ENCODE peak calls at places on chromosomes 6 and 20, in five cellular contexts. U is fibroblast of lung, O is MM.1S, L is heart right ventricle, X is ovary. V is an unnamed sample. For H3K4me1, the result is how much of the 10 kb centered on the place peaks cover.

GRCh38 chr20:51447097-51447764 is 95.3 kb downstream of the NFATC2 start:
- DNase-seq in U (peak), O (no peak), L (no peak), X (peak), V (peak)

GRCh38 chr20:46111028-46111835 is 6.9 kb upstream of the CD40 start:
- DNase-seq in U (no peak), O (peak), L (no peak), X (no peak), V (peak)

GRCh38 chr20:24303393-24303792 is 166.0 kb upstream of the SYNDIG1 start:
- DNase-seq in U (no peak), O (peak), L (no peak), X (no peak), V (no peak)

GRCh38 chr20:38081575-38081974 is 48.0 kb downstream of the RPRD1B start:
- DNase-seq in U (no peak), O (no peak), L (no peak), X (no peak), V (no peak)

GRCh38 chr20:37565134-37565811 is 37.6 kb upstream of the BLCAP start:
- DNase-seq in U (no peak), O (no peak), L (no peak), X (no peak), V (no peak)

GRCh38 chr6:10535198-10535597 is 14.0 kb downstream of the GCNT2 start:
- DNase-seq in U (no peak), O (no peak), L (no peak), X (no peak), V (no peak)

GRCh38 chr6:19478992-19479391 is 358.2 kb upstream of the ID4 start:
- DNase-seq in U (peak), O (no peak), L (no peak), X (no peak), V (no peak)

GRCh38 chr20:15375836-15376235 is 1038.4 kb upstream of the FLRT3 start:
- DNase-seq in U (no peak), O (no peak), L (no peak), X (no peak), V (no peak)

GRCh38 chr6:36686668-36687513 is 8.4 kb downstream of the CDKN1A start:
- DNase-seq in U (no peak), O (no peak), L (no peak), X (no peak), V (no peak)

GRCh38 chr6:34412054-34412453 is 13.8 kb downstream of the RPS10 start:
- DNase-seq in U (peak), O (no peak), L (no peak), X (no peak), V (no peak)

GRCh38 chr6:127180421-127180820 is 62.0 kb downstream of the RSPO3 start:
- DNase-seq in U (peak), O (no peak), L (no peak), X (no peak), V (no peak)

GRCh38 chr6:70709826-70710225 is 42.1 kb downstream of the SMAP1 start:
- DNase-seq in U (peak), O (no peak), L (no peak), X (no peak), V (no peak)

GRCh38 chr6:93407186-93407585 is 12.2 kb downstream of the EPHA7 start:
- DNase-seq in U (peak), O (no peak), L (no peak), X (no peak), V (no peak)

DNA sequence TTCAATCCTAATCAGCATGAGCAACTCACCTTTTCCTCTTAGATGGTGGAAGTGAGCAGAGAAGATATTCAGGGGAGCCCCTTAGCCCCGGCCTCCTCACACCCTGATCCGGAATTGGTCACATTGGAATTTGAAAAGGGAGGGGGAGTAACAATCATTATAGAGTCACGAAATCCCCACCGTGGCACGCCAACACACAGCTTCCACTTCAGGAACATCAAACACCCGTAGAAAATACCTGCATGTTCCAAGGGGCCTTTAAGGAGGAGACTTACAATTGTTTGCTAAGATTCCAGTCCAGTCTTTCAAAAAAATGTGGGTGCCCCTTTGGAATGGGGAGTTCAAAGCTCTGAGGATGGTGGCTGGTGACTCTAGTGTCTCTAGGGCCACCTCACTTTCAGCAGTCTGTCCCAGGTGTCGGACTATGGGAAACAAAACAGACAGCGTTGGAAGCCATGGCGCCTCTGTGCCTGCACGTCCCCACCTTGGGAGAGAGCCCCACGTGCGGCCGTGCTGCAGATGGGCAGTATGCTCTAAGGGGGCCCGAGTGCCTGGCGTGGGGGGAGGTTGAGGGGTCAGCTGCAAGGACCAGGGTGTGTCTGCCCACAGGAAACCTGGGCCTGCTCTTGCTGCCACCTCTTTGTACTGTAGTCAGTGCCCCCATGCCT is 2.4 kb downstream of the CD93 start:
- DNase-seq in U (no peak), O (no peak), L (no peak), X (no peak), V (no peak)
- H3K4me1 ChIP-seq in U (under half), O (under half), L (half or more), X (under half), V (under half)

GRCh38 chr6:53530780-53531386 is 14.0 kb downstream of the GCLC start:
- DNase-seq in U (no peak), O (no peak), L (no peak), X (no peak), V (no peak)

GRCh38 chr6:53528107-53528506 is 16.8 kb downstream of the GCLC start:
- DNase-seq in U (no peak), O (no peak), L (no peak), X (no peak), V (no peak)

GRCh38 chr6:53527249-53527765 is 17.6 kb downstream of the GCLC start:
- DNase-seq in U (no peak), O (no peak), L (no peak), X (no peak), V (no peak)

GRCh38 chr6:53530346-53530745 is 14.6 kb downstream of the GCLC start:
- DNase-seq in U (peak), O (no peak), L (no peak), X (no peak), V (peak)

GRCh38 chr6:53529324-53530036 is 15.4 kb downstream of the GCLC start:
- DNase-seq in U (no peak), O (no peak), L (no peak), X (no peak), V (no peak)
- H3K4me1 ChIP-seq in U (under half), O (under half), L (half or more), X (under half), V (half or more)

GRCh38 chr6:167858086-167858591 is 31.4 kb downstream of the AFDN start:
- DNase-seq in U (peak), O (no peak), L (no peak), X (no peak), V (no peak)
- H3K4me1 ChIP-seq in U (under half), O (under half), L (half or more), X (under half), V (half or more)

GRCh38 chr6:21952367-21952766 is 344.5 kb downstream of the PRL start:
- DNase-seq in U (no peak), O (no peak), L (no peak), X (no peak), V (no peak)

GRCh38 chr6:21947751-21948386 is 349.0 kb downstream of the PRL start:
- DNase-seq in U (peak), O (no peak), L (no peak), X (no peak), V (no peak)

GRCh38 chr6:21946298-21946783 is 350.5 kb downstream of the PRL start:
- DNase-seq in U (peak), O (no peak), L (no peak), X (no peak), V (no peak)

GRCh38 chr6:21953831-21954801 is 342.7 kb downstream of the PRL start:
- DNase-seq in U (peak), O (no peak), L (no peak), X (no peak), V (peak)

DNA sequence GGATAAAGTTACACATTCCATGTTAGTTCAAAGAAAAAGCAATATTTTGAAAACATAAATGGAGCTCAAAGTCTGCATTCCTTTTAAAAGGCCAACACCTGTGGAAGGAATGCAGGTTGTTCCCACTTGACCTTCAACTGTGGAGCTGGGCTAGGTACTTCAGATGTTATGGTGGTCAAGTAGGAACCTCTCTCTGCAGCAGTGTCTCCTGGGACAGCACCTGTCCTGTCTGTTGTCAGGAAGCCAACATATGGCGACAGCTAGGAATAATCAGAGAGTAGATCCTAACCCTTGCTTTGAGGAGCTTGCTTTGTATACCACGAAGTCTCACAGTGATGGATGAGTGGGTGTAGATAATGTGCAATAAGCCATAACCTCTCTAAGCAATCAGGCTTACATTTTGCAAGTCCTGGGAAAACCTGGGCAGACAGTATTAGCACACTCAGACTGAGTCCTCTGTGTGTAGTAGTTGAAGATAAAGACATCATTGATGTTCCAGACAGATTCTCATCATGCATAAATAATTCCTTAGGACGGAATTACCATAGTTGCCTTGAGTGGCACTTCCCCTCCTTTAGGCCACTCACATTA is 347.5 kb downstream of the PRL start:
- DNase-seq in U (peak), O (no peak), L (no peak), X (no peak), V (no peak)
- H3K4me1 ChIP-seq in U (under half), O (under half), L (half or more), X (under half), V (under half)

GRCh38 chr6:111118816-111119215 is 31.5 kb downstream of the SLC16A10 start:
- DNase-seq in U (no peak), O (no peak), L (no peak), X (no peak), V (no peak)

GRCh38 chr6:111119550-111120329 is 32.4 kb downstream of the SLC16A10 start:
- DNase-seq in U (no peak), O (no peak), L (no peak), X (no peak), V (no peak)

GRCh38 chr6:111122458-111123286 is 35.4 kb downstream of the SLC16A10 start:
- DNase-seq in U (no peak), O (no peak), L (no peak), X (no peak), V (no peak)

GRCh38 chr6:111124406-111124805 is 37.1 kb downstream of the SLC16A10 start:
- DNase-seq in U (no peak), O (no peak), L (no peak), X (no peak), V (no peak)

GRCh38 chr6:111121789-111122350 is 34.6 kb downstream of the SLC16A10 start:
- DNase-seq in U (no peak), O (no peak), L (no peak), X (no peak), V (no peak)
- H3K4me1 ChIP-seq in U (under half), O (under half), L (under half), X (under half), V (under half)

DNA sequence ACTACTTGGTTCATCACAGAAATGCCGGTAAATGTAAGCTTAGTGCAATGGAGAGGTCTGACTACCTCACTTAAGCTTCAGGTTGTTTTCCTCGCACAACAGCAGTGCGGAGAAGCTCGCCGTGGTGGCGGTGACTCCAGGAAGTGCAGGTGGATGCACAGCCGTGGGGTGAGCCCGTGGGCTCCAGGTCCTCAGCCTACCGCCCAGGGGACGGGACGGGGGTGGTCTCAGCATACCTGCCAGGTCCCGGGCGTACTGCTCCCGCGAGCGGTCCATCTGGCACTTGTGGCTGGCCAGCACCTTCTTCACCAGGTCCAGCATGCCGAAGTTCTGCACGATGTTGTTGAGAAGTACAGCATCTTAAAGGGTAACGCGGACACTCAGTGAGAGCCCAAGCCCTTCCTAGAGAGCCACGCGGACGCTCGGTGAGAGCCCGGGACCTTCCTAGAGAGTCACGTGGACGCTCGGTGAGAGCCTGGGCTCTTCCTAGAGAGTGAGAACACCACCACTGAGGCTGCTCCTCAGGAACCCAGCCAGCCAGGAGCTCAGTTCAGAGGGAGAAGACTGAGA is 17.8 kb upstream of the HELZ2 start:
- DNase-seq in U (no peak), O (no peak), L (no peak), X (no peak), V (no peak)
- H3K4me1 ChIP-seq in U (under half), O (under half), L (under half), X (under half), V (under half)

GRCh38 chr6:16292432-16292831 is 54.0 kb downstream of the GMPR start:
- DNase-seq in U (no peak), O (no peak), L (no peak), X (no peak), V (no peak)
- H3K4me1 ChIP-seq in U (under half), O (under half), L (under half), X (under half), V (under half)

GRCh38 chr6:27669278-27669797 is 196.4 kb upstream of the ZNF184 start:
- DNase-seq in U (no peak), O (no peak), L (no peak), X (peak), V (no peak)
- H3K4me1 ChIP-seq in U (under half), O (under half), L (under half), X (under half), V (under half)